ENCODE peak calls at places on chromosomes 6 and 20, in nine cellular contexts. V is SW 1271; Z is activated effector memory CD4-positive, alpha-beta T cell treated with Interleukin-2 at 50 U/mL for 16 hours; U is C1 segment of cervical spinal cord; Y is activated T-helper 1 cell treated with anti-CD3 and anti-CD28 coated beads, Interleukin-12 subunit alpha, Interleukin-12 subunit beta, Interleukin-2, Interleukin-4 antibody, amounts not matched to agents 30 ng/mL and 10 ng/mL and 1 ng/mL, durations not matched to agents 14 hours and 24 hours and 36 hours; Q is sciatic nerve; T is endothelial cell; X is HS-5; N is ovary. B is an unnamed sample.

GRCh38 chr6:167293590-167294091 is 2.5 kb downstream of the UNC93A start:
- DNase-seq in V (no peak), Z (no peak), U (no peak), Y (no peak), Q (no peak), T (no peak), X (no peak), N (no peak), B (no peak)

GRCh38 chr20:43915209-43916072 is 789 bp downstream of the TOX2 start:
- DNase-seq in V (no peak), Z (peak), U (no peak), Y (peak), Q (no peak), T (peak), X (no peak), N (no peak), B (peak)

GRCh38 chr20:13443690-13444089 is 195.0 kb downstream of the TASP1 start:
- DNase-seq in V (no peak), Z (no peak), U (no peak), Y (no peak), Q (no peak), T (no peak), X (no peak), N (no peak), B (no peak)

GRCh38 chr6:135546680-135547418 is 49.3 kb upstream of the AHI1 start:
- DNase-seq in V (no peak), Z (no peak), U (no peak), Y (no peak), Q (no peak), T (no peak), X (no peak), N (no peak), B (no peak)

GRCh38 chr6:167311286-167311685 is 13.6 kb upstream of the TTLL2 start:
- DNase-seq in V (no peak), Z (no peak), U (no peak), Y (no peak), Q (no peak), T (no peak), X (no peak), N (no peak), B (no peak)

GRCh38 chr6:132101550-132101949 is 150.4 kb upstream of the CCN2 start:
- DNase-seq in V (no peak), Z (no peak), U (no peak), Y (no peak), Q (no peak), T (no peak), X (no peak), N (no peak), B (no peak)

GRCh38 chr6:112296122-112296521 is 41.8 kb upstream of the LAMA4 start:
- DNase-seq in V (peak), Z (no peak), U (no peak), Y (no peak), Q (no peak), T (peak), X (no peak), N (no peak), B (no peak)

GRCh38 chr20:49405696-49406095 is 76.8 kb downstream of the KCNB1 start:
- DNase-seq in V (no peak), Z (no peak), U (no peak), Y (no peak), Q (no peak), T (no peak), X (no peak), N (no peak), B (no peak)

GRCh38 chr6:111423960-111424846 is 58.8 kb downstream of the REV3L start:
- DNase-seq in V (no peak), Z (no peak), U (no peak), Y (no peak), Q (no peak), T (no peak), X (no peak), N (no peak), B (peak)

GRCh38 chr20:58694241-58695083 is 1.9 kb downstream of the NPEPL1 start:
- DNase-seq in V (no peak), Z (no peak), U (no peak), Y (no peak), Q (no peak), T (no peak), X (no peak), N (no peak), B (no peak)

GRCh38 chr20:22729180-22729579 is 144.8 kb upstream of the FOXA2 start:
- DNase-seq in V (peak), Z (no peak), U (no peak), Y (no peak), Q (no peak), T (no peak), X (peak), N (no peak), B (no peak)

GRCh38 chr6:121592955-121593665 is 157.7 kb downstream of the GJA1 start:
- DNase-seq in V (no peak), Z (no peak), U (no peak), Y (no peak), Q (no peak), T (no peak), X (no peak), N (no peak), B (no peak)

GRCh38 chr20:35007891-35008290 is 52.2 kb downstream of the MYH7B start:
- DNase-seq in V (no peak), Z (no peak), U (no peak), Y (no peak), Q (peak), T (no peak), X (no peak), N (peak), B (peak)

GRCh38 chr6:150410906-150411305 is 42.1 kb downstream of the IYD start:
- DNase-seq in V (no peak), Z (no peak), U (no peak), Y (no peak), Q (no peak), T (no peak), X (peak), N (no peak), B (no peak)

GRCh38 chr6:157513004-157513603 is 132.1 kb downstream of the ZDHHC14 start:
- DNase-seq in V (no peak), Z (no peak), U (no peak), Y (no peak), Q (no peak), T (no peak), X (no peak), N (no peak), B (no peak)

GRCh38 chr6:113645576-113645970 is 211.6 kb upstream of the MARCKS start:
- DNase-seq in V (no peak), Z (no peak), U (no peak), Y (no peak), Q (no peak), T (no peak), X (peak), N (no peak), B (no peak)

GRCh38 chr6:133610271-133610840 is 278.6 kb upstream of the TCF21 start:
- DNase-seq in V (no peak), Z (no peak), U (no peak), Y (no peak), Q (no peak), T (no peak), X (no peak), N (no peak), B (no peak)

GRCh38 chr6:162090734-162091133 is 636.8 kb downstream of the PRKN start:
- DNase-seq in V (no peak), Z (no peak), U (no peak), Y (no peak), Q (no peak), T (no peak), X (no peak), N (no peak), B (no peak)

GRCh38 chr6:10184408-10185187 is 230.3 kb downstream of the TFAP2A start:
- DNase-seq in V (no peak), Z (no peak), U (no peak), Y (no peak), Q (no peak), T (no peak), X (no peak), N (no peak), B (no peak)

B was measured in aorta.